ENCODE peak calls at places on chromosomes 2 and 18, in six cellular contexts. A, H, J, M, P and W are unnamed samples.

GRCh38 chr2:720842-721241 is 43.6 kb upstream of the TMEM18 start:
- DNase-seq in M (no peak), H (no peak), P (no peak), J (no peak), A (no peak), W (no peak)

GRCh38 chr18:76422838-76423237 is 72.2 kb downstream of the ZNF516 start:
- DNase-seq in J (no peak), H (no peak), A (no peak), M (no peak), P (no peak), W (no peak)

GRCh38 chr18:35345460-35345921 is 1.3 kb upstream of the ZNF24 start:
- DNase-seq in A (peak; percentile 27), M (no peak), J (peak; percentile 70), P (no peak), H (no peak), W (no peak)

GRCh38 chr2:174729797-174730529 is 34.3 kb downstream of the CHRNA1 start:
- DNase-seq in A (peak; percentile 58), J (peak; percentile 26), M (no peak), H (peak; percentile 52), P (peak; percentile 10), W (no peak)

GRCh38 chr2:169528271-169528701 is 18.8 kb downstream of the KLHL41 start:
- DNase-seq in J (peak; percentile 67), A (peak; percentile 81), M (peak; percentile 40), P (peak; percentile 51), H (peak; percentile 69), W (peak; percentile 72)

GRCh38 chr2:221571391-221572179 is 519 bp downstream of the EPHA4 start:
- DNase-seq in M (peak; percentile 67), H (peak; percentile 77), A (peak; percentile 46), P (peak; percentile 37), J (peak; percentile 53), W (peak; percentile 14)

GRCh38 chr2:158629116-158629515 is 166.0 kb upstream of the DAPL1 start:
- DNase-seq in P (no peak), J (no peak), A (no peak), M (no peak), H (no peak), W (no peak)

GRCh38 chr2:144198116-144198515 is 321.8 kb downstream of the ZEB2 start:
- DNase-seq in J (peak; percentile 65), A (no peak), M (no peak), H (peak; percentile 26), P (peak; percentile 66), W (no peak)

GRCh38 chr2:240925576-240926515 is 19.7 kb downstream of the CROCC2 start:
- DNase-seq in P (no peak), A (no peak), H (no peak), J (no peak), M (peak; percentile 37), W (no peak)

GRCh38 chr2:118430510-118431187 is 342.4 kb downstream of the INSIG2 start:
- DNase-seq in A (no peak), J (peak; percentile 5), H (peak; percentile 77), M (no peak), P (no peak), W (no peak)

GRCh38 chr2:68632026-68632425 is 11.4 kb upstream of the PROKR1 start:
- DNase-seq in H (no peak), J (peak; percentile 16), M (no peak), A (no peak), P (no peak), W (no peak)

GRCh38 chr2:39696838-39697237 is 31.1 kb downstream of the TMEM178A start:
- DNase-seq in P (peak; percentile 87), J (peak; percentile 85), A (no peak), H (peak; percentile 70), M (no peak), W (no peak)

GRCh38 chr18:23958036-23958435 is 56.5 kb upstream of the TTC39C start:
- DNase-seq in A (no peak), M (no peak), H (peak; percentile 52), P (no peak), J (peak; percentile 51), W (no peak)

GRCh38 chr2:98829586-98830270 is 98.8 kb upstream of the MGAT4A start:
- DNase-seq in P (no peak), J (no peak), M (no peak), A (no peak), H (no peak), W (no peak)

GRCh38 chr2:148917431-148917830 is 42.4 kb downstream of the KIF5C start:
- DNase-seq in H (no peak), M (no peak), J (no peak), P (no peak), A (no peak), W (no peak)

GRCh38 chr2:113891265-113891959 is 1.5 kb downstream of the ACTR3 start:
- DNase-seq in P (no peak), H (peak; percentile 55), A (no peak), J (peak; percentile 46), M (no peak), W (no peak)

GRCh38 chr18:79203017-79203605 is 133.9 kb downstream of the ATP9B start:
- DNase-seq in P (peak; percentile 50), J (no peak), A (no peak), H (peak; percentile 36), M (peak; percentile 19), W (no peak)

GRCh38 chr2:219001577-219002394 is 8.6 kb upstream of the CRYBA2 start:
- DNase-seq in A (peak; percentile 39), H (no peak), J (no peak), P (no peak), M (peak; percentile 70), W (peak; percentile 52)

GRCh38 chr2:223621901-223622300 is 19.7 kb upstream of the SCG2 start:
- DNase-seq in M (no peak), H (no peak), J (no peak), P (no peak), A (peak; percentile 33), W (no peak)

GRCh38 chr2:109724533-109725460 is 69.3 kb upstream of the RGPD5 start:
- DNase-seq in J (no peak), P (no peak), H (no peak), A (no peak), M (no peak), W (no peak)

GRCh38 chr2:159091381-159091780 is 122.9 kb downstream of the TANC1 start:
- DNase-seq in A (no peak), P (peak; percentile 84), M (no peak), H (peak; percentile 77), J (peak; percentile 83), W (no peak)

GRCh38 chr2:34652636-34653035 is 1053.5 kb upstream of the FAM98A start:
- DNase-seq in A (peak; percentile 49), M (no peak), H (peak; percentile 43), J (peak; percentile 2), P (no peak), W (peak; percentile 58)

DNA sequence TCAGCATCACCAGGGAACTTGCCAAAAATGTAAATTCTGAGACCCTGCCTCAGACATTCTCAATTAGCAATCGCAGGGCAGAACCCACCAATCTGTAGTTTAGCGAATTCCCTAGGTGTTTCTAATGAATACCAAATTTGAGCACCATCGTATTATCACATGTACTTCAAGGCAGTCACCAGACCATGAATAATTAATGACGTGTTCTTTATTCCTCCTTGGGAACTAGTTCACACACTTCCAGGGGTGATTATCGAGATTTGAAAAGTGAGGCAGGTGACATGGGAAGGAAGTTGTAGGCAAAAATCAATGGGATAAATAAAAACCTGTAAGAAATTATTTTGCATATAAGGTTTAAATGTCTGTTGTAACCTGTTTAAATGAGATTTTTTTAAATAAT is 102.5 kb upstream of the CRIM1 start:
- DNase-seq in H (no peak), M (no peak), P (no peak), A (no peak), J (no peak), W (no peak)
- H3K4me1 ChIP-seq in H (no peaks in the 10 kb centered on the region), M (no peaks in the 10 kb centered on the region), P (no peaks in the 10 kb centered on the region), A (no peaks in the 10 kb centered on the region), J (no peaks in the 10 kb centered on the region), W (no peaks in the 10 kb centered on the region)

GRCh38 chr2:228522977-228523376 is 341.5 kb upstream of the SPHKAP start:
- DNase-seq in A (no peak), H (no peak), J (no peak), M (no peak), P (no peak), W (no peak)

GRCh38 chr2:228522276-228522675 is 340.8 kb upstream of the SPHKAP start:
- DNase-seq in J (no peak), H (peak; percentile 53), A (no peak), P (peak; percentile 1), M (no peak), W (no peak)

GRCh38 chr2:228516019-228516418 is 334.5 kb upstream of the SPHKAP start:
- DNase-seq in P (no peak), J (no peak), M (no peak), H (no peak), A (peak; percentile 23), W (no peak)

GRCh38 chr2:228519561-228519960 is 338.1 kb upstream of the SPHKAP start:
- DNase-seq in P (no peak), A (no peak), M (no peak), J (no peak), H (no peak), W (no peak)
- H3K4me1 ChIP-seq in P (no peaks in the 10 kb centered on the region), A (no peaks in the 10 kb centered on the region), M (no peaks in the 10 kb centered on the region), J (peaks cover 6% of the 10 kb centered on the region), H (no peaks in the 10 kb centered on the region), W (peaks cover under 1% of the 10 kb centered on the region)

DNA sequence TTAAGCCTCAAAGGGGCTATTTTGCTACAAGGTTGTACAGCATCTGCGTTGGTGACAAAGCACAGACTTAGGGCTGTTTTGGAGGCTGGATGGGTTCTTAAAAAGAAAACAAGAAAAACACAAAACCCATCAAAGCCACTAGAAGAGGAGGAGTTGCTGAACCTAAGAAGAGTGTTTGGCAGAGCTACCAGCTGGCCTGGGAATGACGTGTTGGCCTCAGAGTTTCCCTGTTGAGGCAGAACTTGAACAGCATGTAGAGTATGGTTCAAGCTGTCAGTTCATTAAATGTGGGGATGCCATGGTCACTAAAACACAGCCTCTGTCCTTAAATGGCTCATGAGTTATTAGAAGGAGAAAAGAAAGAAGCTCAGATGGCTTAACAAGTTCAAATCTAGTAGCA is 162.5 kb downstream of the TTC32 start:
- DNase-seq in A (no peak), H (peak; percentile 50), P (peak; percentile 46), J (no peak), M (no peak), W (no peak)
- H3K4me1 ChIP-seq in A (no peaks in the 10 kb centered on the region), H (peaks cover 18% of the 10 kb centered on the region), P (peaks cover 26% of the 10 kb centered on the region), J (no peaks in the 10 kb centered on the region), M (no peaks in the 10 kb centered on the region), W (no peaks in the 10 kb centered on the region)

DNA sequence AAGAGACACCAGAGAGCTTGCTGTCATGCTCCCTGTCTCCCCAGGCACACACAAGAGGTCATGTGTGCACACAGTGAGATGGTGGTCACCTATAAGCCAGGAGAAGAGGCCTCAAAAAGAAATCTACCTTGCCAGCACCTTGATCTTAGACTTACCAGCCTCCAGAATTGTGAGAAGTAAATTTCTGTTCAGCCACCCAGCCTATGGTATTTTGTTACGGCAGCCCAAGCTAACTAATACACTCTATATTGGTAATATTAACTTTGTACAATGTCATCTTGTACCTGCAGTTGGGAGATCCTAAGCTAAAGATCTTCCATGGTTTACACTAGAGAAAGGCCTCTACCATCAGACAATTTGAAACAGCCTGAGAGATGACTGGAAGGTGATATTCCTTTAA is 21.2 kb downstream of the RTN4 start:
- DNase-seq in A (no peak), P (no peak), J (no peak), H (no peak), M (no peak), W (no peak)
- H3K4me1 ChIP-seq in A (peaks cover 6% of the 10 kb centered on the region), P (peaks cover 17% of the 10 kb centered on the region), J (peaks cover 16% of the 10 kb centered on the region), H (peaks cover 73% of the 10 kb centered on the region), M (peaks cover 31% of the 10 kb centered on the region), W (peaks cover 29% of the 10 kb centered on the region)